ENCODE peak calls at places on chromosomes 5 and 9, in five cellular contexts. M is K562, R is WTC11, F is GM12878, P is HepG2. X is an unnamed sample.

GRCh38 chr5:763998-764781 is 20.3 kb downstream of the ZDHHC11B start:
- DNase-seq in M (no peak), R (no peak), F (no peak), P (no peak), X (no peak)

GRCh38 chr5:169270827-169271226 is 30.1 kb downstream of the SLIT3 start:
- DNase-seq in M (no peak), R (no peak), F (no peak), P (no peak), X (no peak)

GRCh38 chr9:33288828-33289483 is 1.4 kb upstream of the NFX1 start:
- DNase-seq in M (no peak), R (no peak), F (no peak), P (no peak), X (no peak)

GRCh38 chr9:121277518-121278275 is 9.7 kb downstream of the GSN start:
- DNase-seq in M (no peak), R (no peak), F (no peak), P (no peak), X (no peak)

GRCh38 chr5:78506296-78507049 is 142.1 kb downstream of the LHFPL2 start:
- DNase-seq in M (no peak), R (no peak), F (no peak), P (no peak), X (no peak)

GRCh38 chr5:37789991-37790390 is 49.9 kb downstream of the GDNF start:
- DNase-seq in M (no peak), R (no peak), F (no peak), P (no peak), X (no peak)

GRCh38 chr9:25845867-25846266 is 167.6 kb upstream of the TUSC1 start:
- DNase-seq in M (no peak), R (no peak), F (no peak), P (no peak), X (no peak)

GRCh38 chr5:139383275-139383992 is at the start of gene SLC23A1:
- DNase-seq in M (no peak), R (no peak), F (no peak), P (peak; percentile 72), X (no peak)

GRCh38 chr5:82396871-82397514 is 118.8 kb upstream of the RPS23 start:
- DNase-seq in M (no peak), R (no peak), F (no peak), P (peak; percentile 92), X (no peak)

GRCh38 chr5:179975713-179976030 is 68.0 kb upstream of the TBC1D9B start:
- DNase-seq in M (no peak), R (no peak), F (no peak), P (no peak), X (no peak)

GRCh38 chr9:124813041-124813440 is 36.1 kb downstream of the OLFML2A start:
- DNase-seq in M (no peak), R (no peak), F (no peak), P (no peak), X (no peak)

GRCh38 chr5:10649518-10650410 is 85.9 kb downstream of the ANKRD33B start:
- DNase-seq in M (no peak), R (peak; percentile 61), F (no peak), P (no peak), X (peak; percentile 69)

GRCh38 chr5:123582570-123583293 is 70.8 kb downstream of the CSNK1G3 start:
- DNase-seq in M (no peak), R (no peak), F (no peak), P (no peak), X (no peak)

GRCh38 chr5:150411245-150411979 is 1.3 kb downstream of the CD74 start:
- DNase-seq in M (no peak), R (no peak), F (no peak), P (no peak), X (no peak)

GRCh38 chr9:70049672-70050271 is 6.1 kb downstream of the MAMDC2 start:
- DNase-seq in M (no peak), R (no peak), F (no peak), P (no peak), X (no peak)

GRCh38 chr5:34525761-34526160 is 130.4 kb upstream of the RAI14 start:
- DNase-seq in M (no peak), R (no peak), F (no peak), P (no peak), X (no peak)

GRCh38 chr5:42634575-42634974 is 122.0 kb upstream of the CCDC152 start:
- DNase-seq in M (no peak), R (no peak), F (no peak), P (no peak), X (no peak)

GRCh38 chr9:4829956-4830355 is 37.2 kb downstream of the RCL1 start:
- DNase-seq in M (no peak), R (no peak), F (no peak), P (no peak), X (no peak)

GRCh38 chr5:120507826-120508463 is 43.8 kb downstream of the PRR16 start:
- DNase-seq in M (no peak), R (no peak), F (no peak), P (no peak), X (no peak)

GRCh38 chr5:141692919-141693848 is 11.2 kb upstream of the ARAP3 start:
- DNase-seq in M (peak; percentile 41), R (no peak), F (no peak), P (no peak), X (no peak)

GRCh38 chr5:36407396-36407795 is 105.7 kb upstream of the RANBP3L start:
- DNase-seq in M (no peak), R (no peak), F (no peak), P (no peak), X (no peak)

GRCh38 chr5:175520321-175520720 is 42.0 kb downstream of the SFXN1 start:
- DNase-seq in M (no peak), R (no peak), F (no peak), P (no peak), X (no peak)

GRCh38 chr9:17578911-17579793 is at the start of gene SH3GL2:
- DNase-seq in M (no peak), R (peak; percentile 89), F (no peak), P (no peak), X (peak; percentile 92)

GRCh38 chr9:71858812-71859211 is 52.2 kb downstream of the ABHD17B start:
- DNase-seq in M (no peak), R (no peak), F (peak; percentile 36), P (no peak), X (no peak)

GRCh38 chr5:87263498-87263897 is 4.2 kb upstream of the RASA1 start:
- DNase-seq in M (no peak), R (no peak), F (no peak), P (no peak), X (no peak)

GRCh38 chr9:98846081-98846480 is 38.6 kb downstream of the GALNT12 start:
- DNase-seq in M (no peak), R (no peak), F (no peak), P (no peak), X (no peak)

GRCh38 chr9:96176901-96177718 is 124.9 kb downstream of the HSD17B3 start:
- DNase-seq in M (no peak), R (peak; percentile 33), F (no peak), P (no peak), X (no peak)

GRCh38 chr5:122776143-122776542 is 1.3 kb downstream of the SNX2 start:
- DNase-seq in M (no peak), R (no peak), F (no peak), P (no peak), X (no peak)

GRCh38 chr9:16728128-16728505 is 142.4 kb downstream of the BNC2 start:
- DNase-seq in M (no peak), R (no peak), F (no peak), P (no peak), X (no peak)

DNA sequence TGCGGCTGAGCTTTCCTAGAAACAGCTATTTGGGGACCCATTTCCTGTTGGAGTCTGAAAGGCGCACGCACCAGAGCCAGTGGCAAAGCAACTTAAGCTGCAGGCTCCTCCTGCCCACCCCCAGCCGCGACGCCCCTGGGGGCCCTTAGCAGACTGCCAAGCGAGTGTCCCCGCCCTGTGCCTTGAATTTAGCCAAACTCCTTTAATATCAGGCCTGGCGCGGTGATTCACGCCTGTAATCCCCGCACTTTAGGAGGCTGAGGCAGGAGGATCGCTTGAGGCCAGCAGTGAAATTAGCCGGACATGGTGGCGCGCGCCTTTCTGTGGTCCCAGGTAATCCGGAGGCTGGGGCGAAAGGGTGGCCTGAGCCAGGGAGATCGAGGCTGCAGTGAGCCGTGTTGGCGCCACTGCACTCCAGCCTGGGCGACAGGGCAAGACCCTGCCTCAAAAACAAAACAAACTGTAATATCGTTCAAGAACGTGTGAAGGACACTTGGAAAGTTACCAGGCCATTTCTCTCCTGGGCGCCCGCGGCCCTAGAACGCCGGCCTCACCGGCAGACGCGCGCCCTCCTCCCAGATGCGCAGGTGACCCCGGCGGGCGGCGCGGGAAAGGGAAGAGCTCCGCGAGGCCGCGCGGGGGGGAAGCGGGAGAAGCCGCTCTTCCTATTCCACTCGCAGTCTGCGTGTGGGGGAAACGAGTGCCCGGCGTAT is 999 bp upstream of the F2R start:
- DNase-seq in M (no peak), R (peak; percentile 54), F (no peak), P (no peak), X (peak; percentile 72)
- TF ChIP-seq ATF2 in M (no peak), R (no peak), F (no peak), P (no peak), X (no peak)

GRCh38 chr5:106415541-106415940 is 1255.2 kb downstream of the EFNA5 start:
- DNase-seq in M (no peak), R (no peak), F (no peak), P (no peak), X (no peak)
- TF ChIP-seq ATF2 in M (no peak), R (no peak), F (no peak), P (no peak), X (no peak)

DNA sequence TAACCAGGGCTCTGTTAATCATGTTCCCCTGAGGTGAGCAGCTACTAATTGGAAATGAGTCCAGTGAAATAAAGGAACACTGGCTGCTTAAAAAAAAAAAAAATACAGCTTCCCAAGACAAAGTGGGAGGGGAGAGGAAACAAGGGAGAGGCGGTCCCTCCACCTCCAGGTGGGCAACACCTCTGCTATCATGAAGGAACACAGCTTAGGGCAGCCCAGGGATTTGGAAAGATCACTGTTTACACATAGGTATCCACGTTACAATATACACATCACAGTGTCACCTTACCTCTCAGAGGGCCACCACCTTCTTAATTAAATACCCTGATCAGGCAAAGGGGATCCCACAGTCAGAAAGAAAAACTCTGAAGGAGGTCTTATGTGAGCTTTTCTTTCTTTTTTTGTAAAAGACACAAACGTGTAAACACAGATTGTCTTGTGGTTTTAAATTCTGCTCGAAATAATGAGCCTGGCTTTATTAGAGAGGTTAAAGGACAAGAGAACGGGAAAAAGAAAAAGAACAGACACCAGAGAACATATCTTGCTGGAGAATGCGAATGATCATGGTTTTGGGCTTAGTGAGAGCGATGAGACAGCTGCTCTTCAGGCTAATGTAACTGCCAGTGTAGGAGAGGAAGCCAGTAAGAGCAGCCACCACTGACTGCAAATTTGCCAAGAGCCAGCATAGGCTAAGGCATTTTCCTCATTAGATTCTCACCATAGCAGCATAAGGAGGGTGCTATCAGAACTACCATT is 258.7 kb downstream of the CRB2 start:
- DNase-seq in M (no peak), R (no peak), F (no peak), P (no peak), X (no peak)
- TF ChIP-seq ATF2 in M (no peak), R (no peak), F (no peak), P (no peak), X (no peak)

DNA sequence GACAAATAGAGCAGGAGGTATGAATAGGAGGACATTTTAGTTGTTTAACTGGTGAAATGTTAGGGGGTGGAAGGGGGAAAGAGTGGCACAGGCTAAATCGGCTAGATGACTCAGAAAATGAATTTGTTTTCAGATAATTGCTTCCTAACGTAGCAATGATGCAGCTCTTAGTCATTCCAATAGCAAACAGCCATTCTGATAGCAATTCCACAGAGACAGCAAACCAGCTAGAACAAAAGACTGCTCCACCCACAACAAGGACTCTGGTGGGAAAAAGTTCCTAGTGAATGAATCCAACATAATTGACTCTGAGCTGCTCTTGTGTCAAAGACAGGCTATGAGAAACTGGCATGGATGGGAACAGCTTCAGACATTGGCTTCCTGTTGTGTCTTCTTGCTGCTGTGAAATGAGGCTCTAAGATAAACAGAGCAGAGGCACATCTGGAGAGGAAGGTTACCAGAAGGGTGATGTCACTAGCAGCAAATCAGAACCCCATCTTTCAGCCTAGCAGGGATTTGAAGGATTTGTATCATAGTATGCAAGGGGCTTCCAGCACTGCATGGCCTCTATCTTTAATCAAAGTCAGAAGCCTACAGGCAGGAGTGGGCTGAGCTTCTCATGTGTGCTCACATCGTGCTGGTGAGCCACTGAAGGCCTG is 28.1 kb upstream of the F2RL1 start:
- DNase-seq in M (no peak), R (no peak), F (no peak), P (peak; percentile 76), X (no peak)
- TF ChIP-seq ATF2 in M (no peak), R (no peak), F (peak; percentile 40), P (no peak), X (no peak)

X was measured in H1.